ENCODE peak calls at places on chromosome 17, in eight cellular contexts. P is OCI-LY7; J is CD8-positive, alpha-beta memory T cell; Z is kidney; B is GM23338; L is CD4-positive, alpha-beta T cell; F is ascending aorta; O is cardiac muscle cell. Q is an unnamed sample.

GRCh38 chr17:41329279-41329925 is 13.9 kb upstream of the KRTAP17-1 start:
- DNase-seq in B (peak), J (no peak), L (no peak), P (peak), F (no peak), O (peak), Z (no peak), Q (no peak)

GRCh38 chr17:42010898-42011516 is 6.2 kb downstream of the DNAJC7 start:
- DNase-seq in L (no peak), J (no peak), B (peak), F (no peak), P (no peak), O (no peak), Z (no peak), Q (no peak)

GRCh38 chr17:67628580-67629013 is 89.1 kb upstream of the NOL11 start:
- DNase-seq in J (no peak), P (peak), F (no peak), Z (peak), O (no peak), L (no peak), B (peak), Q (no peak)

GRCh38 chr17:35734396-35734795 is 3.0 kb downstream of the RASL10B start:
- DNase-seq in J (no peak), L (no peak), F (peak), O (no peak), Z (no peak), B (no peak), P (no peak), Q (no peak)

GRCh38 chr17:64187093-64187895 is 57.4 kb upstream of the ERN1 start:
- DNase-seq in L (no peak), O (no peak), P (no peak), J (no peak), Z (no peak), B (no peak), F (no peak), Q (no peak)

GRCh38 chr17:45127583-45128300 is 4.6 kb downstream of the PLCD3 start:
- DNase-seq in F (peak), O (peak), L (no peak), Z (peak), B (no peak), P (no peak), J (no peak), Q (no peak)

GRCh38 chr17:6603746-6604325 is 36.7 kb downstream of the KIAA0753 start:
- DNase-seq in P (no peak), J (no peak), Z (no peak), O (no peak), L (no peak), F (no peak), B (no peak), Q (no peak)

GRCh38 chr17:81400154-81400938 is 5.1 kb downstream of the BAHCC1 start:
- DNase-seq in O (peak), P (no peak), J (no peak), F (no peak), L (no peak), B (peak), Z (no peak), Q (peak)

GRCh38 chr17:27244481-27245223 is 49.3 kb upstream of the WSB1 start:
- DNase-seq in B (peak), O (no peak), F (peak), P (no peak), Z (peak), J (no peak), L (no peak), Q (no peak)

GRCh38 chr17:79671387-79671752 is 59.4 kb upstream of the ENPP7 start:
- DNase-seq in O (no peak), L (no peak), F (no peak), J (no peak), Z (peak), P (no peak), B (no peak), Q (no peak)

GRCh38 chr17:72338847-72339790 is 218.3 kb downstream of the SOX9 start:
- DNase-seq in J (no peak), Z (peak), F (no peak), O (peak), B (no peak), L (no peak), P (no peak), Q (no peak)

GRCh38 chr17:38958326-38958725 is 8.9 kb downstream of the FBXO47 start:
- DNase-seq in B (no peak), P (no peak), F (no peak), O (no peak), Z (no peak), L (no peak), J (no peak), Q (no peak)

GRCh38 chr17:81976332-81977210 is 858 bp upstream of the ASPSCR1 start:
- DNase-seq in B (peak), F (no peak), Z (peak), J (no peak), O (no peak), L (peak), P (peak), Q (no peak)

GRCh38 chr17:37802061-37802460 is 57.2 kb upstream of the HNF1B start:
- DNase-seq in Z (no peak), P (no peak), B (no peak), J (no peak), L (no peak), F (no peak), O (no peak), Q (no peak)

GRCh38 chr17:64496348-64496785 is 487 bp downstream of the POLG2 start:
- DNase-seq in Z (no peak), J (no peak), P (peak), B (peak), L (no peak), F (no peak), O (peak), Q (no peak)

GRCh38 chr17:4785311-4786110 is 653 bp downstream of the VMO1 start:
- DNase-seq in Z (peak), P (no peak), L (no peak), J (no peak), B (no peak), O (no peak), F (no peak), Q (no peak)

GRCh38 chr17:1455291-1455747 is 713 bp downstream of the CRK start:
- DNase-seq in P (peak), O (peak), Z (peak), J (no peak), F (peak), B (peak), L (peak), Q (peak)

GRCh38 chr17:82051776-82052637 is at the start of the genes GPS1 and RFNG:
- DNase-seq in O (peak), L (peak), J (peak), P (peak), Z (peak), B (peak), F (peak), Q (peak)

GRCh38 chr17:5837055-5837491 is 233.1 kb upstream of the WSCD1 start:
- DNase-seq in P (no peak), B (no peak), J (no peak), O (no peak), Z (no peak), F (no peak), L (no peak), Q (no peak)

GRCh38 chr17:29567362-29568330 is 809 bp upstream of the ABHD15 start:
- DNase-seq in L (peak), O (peak), F (peak), B (peak), Z (peak), J (peak), P (peak), Q (no peak)

GRCh38 chr17:1709971-1710806 is at the start of gene TLCD2:
- DNase-seq in F (peak), O (peak), B (peak), P (no peak), Z (peak), L (no peak), J (no peak), Q (no peak)

GRCh38 chr17:63925615-63926014 is 6.5 kb downstream of the CD79B start:
- DNase-seq in L (no peak), O (no peak), J (no peak), B (no peak), P (peak), F (no peak), Z (peak), Q (no peak)

GRCh38 chr17:42928714-42929496 is 28.3 kb downstream of the G6PC1 start:
- DNase-seq in J (no peak), F (peak), Z (no peak), L (no peak), O (peak), B (peak), P (peak), Q (no peak)

GRCh38 chr17:67164298-67164697 is 80.7 kb downstream of the HELZ start:
- DNase-seq in F (no peak), J (no peak), O (no peak), Z (no peak), L (no peak), B (no peak), P (no peak), Q (no peak)

GRCh38 chr17:41965694-41966375 is 760 bp upstream of the CNP start:
- DNase-seq in Z (peak), B (peak), L (peak), O (peak), P (peak), F (peak), J (peak), Q (no peak)

GRCh38 chr17:62804822-62805221 is 3.3 kb downstream of the MARCHF10 start:
- DNase-seq in J (no peak), P (no peak), O (no peak), Z (no peak), F (no peak), L (no peak), B (no peak), Q (no peak)

GRCh38 chr17:44830359-44831269 is 527 bp upstream of the GJC1 start:
- DNase-seq in B (peak), L (no peak), P (peak), Z (peak), O (peak), J (peak), F (no peak), Q (peak)

GRCh38 chr17:52790359-52790955 is 631.9 kb upstream of the CA10 start:
- DNase-seq in J (no peak), L (no peak), B (no peak), F (no peak), O (peak), Z (no peak), P (no peak), Q (no peak)

GRCh38 chr17:21460358-21460757 is 84.2 kb downstream of the KCNJ12 start:
- DNase-seq in O (no peak), B (no peak), J (no peak), F (peak), Z (no peak), L (no peak), P (no peak), Q (no peak)

GRCh38 chr17:5526821-5527598 is 40.6 kb downstream of the MIS12 start:
- DNase-seq in L (no peak), J (no peak), P (no peak), Z (peak), B (no peak), F (peak), O (peak), Q (peak)

GRCh38 chr17:28384281-28385036 is 13.0 kb downstream of the SARM1 start:
- DNase-seq in O (peak), F (no peak), J (peak), B (peak), L (peak), Z (peak), P (no peak), Q (no peak)

GRCh38 chr17:80259642-80260535 is 763 bp upstream of the RNF213 start:
- DNase-seq in B (peak), F (peak), L (peak), Z (peak), P (peak), J (peak), O (peak), Q (peak)

GRCh38 chr17:32015245-32016013 is 8.2 kb downstream of the LRRC37B start:
- DNase-seq in J (no peak), P (no peak), L (no peak), B (no peak), F (no peak), Z (no peak), O (no peak), Q (no peak)

GRCh38 chr17:29619251-29619650 is 3.5 kb downstream of the CORO6 start:
- DNase-seq in P (peak), J (no peak), B (peak), L (no peak), Z (no peak), F (no peak), O (peak), Q (no peak)

GRCh38 chr17:67388986-67389385 is 11.9 kb downstream of the PITPNC1 start:
- DNase-seq in P (no peak), Z (no peak), L (no peak), F (no peak), J (no peak), B (no peak), O (no peak), Q (no peak)

GRCh38 chr17:76599699-76600460 is 14.2 kb upstream of the ST6GALNAC2 start:
- DNase-seq in L (no peak), J (no peak), B (no peak), F (no peak), Z (no peak), O (no peak), P (no peak), Q (no peak)

GRCh38 chr17:2396192-2396567 is 4.7 kb downstream of the MNT start:
- DNase-seq in B (no peak), Z (no peak), L (no peak), J (no peak), O (no peak), F (no peak), P (no peak), Q (no peak)

GRCh38 chr17:70610161-70610560 is 440.8 kb downstream of the KCNJ2 start:
- DNase-seq in J (no peak), F (no peak), P (no peak), L (no peak), O (no peak), Z (no peak), B (no peak), Q (no peak)

GRCh38 chr17:35630530-35631148 is 43.5 kb downstream of the AP2B1 start:
- DNase-seq in L (no peak), P (no peak), B (no peak), F (no peak), Z (no peak), J (no peak), O (no peak), Q (no peak)

GRCh38 chr17:75323043-75323591 is 33.9 kb upstream of the SLC25A19 start:
- DNase-seq in L (peak), J (peak), P (peak), Z (peak), F (peak), B (peak), O (peak), Q (no peak)

GRCh38 chr17:75325348-75325747 is 36.1 kb upstream of the SLC25A19 start:
- DNase-seq in B (no peak), L (no peak), Z (no peak), F (no peak), J (no peak), O (no peak), P (no peak), Q (no peak)

GRCh38 chr17:75327757-75328156 is 38.5 kb upstream of the SLC25A19 start:
- DNase-seq in P (no peak), F (no peak), Z (no peak), L (no peak), O (no peak), J (no peak), B (peak), Q (no peak)

GRCh38 chr17:75325827-75326586 is 36.8 kb upstream of the SLC25A19 start:
- DNase-seq in L (no peak), Z (no peak), O (no peak), B (no peak), J (no peak), F (no peak), P (no peak), Q (no peak)

GRCh38 chr17:75326587-75326955 is 37.3 kb upstream of the SLC25A19 start:
- DNase-seq in B (no peak), F (no peak), J (no peak), L (no peak), O (no peak), P (no peak), Z (no peak), Q (no peak)
- H3K27ac ChIP-seq in B (peak), F (no peak), J (peak), L (no peak), O (peak), P (peak), Z (no peak), Q (no peak)

GRCh38 chr17:47733414-47734288 is 615 bp downstream of the TBX21 start:
- DNase-seq in Z (no peak), L (peak), J (no peak), O (peak), P (no peak), F (no peak), B (peak), Q (no peak)

GRCh38 chr17:47736501-47737211 is 3.6 kb downstream of the TBX21 start:
- DNase-seq in F (peak), J (no peak), L (no peak), Z (no peak), P (no peak), O (no peak), B (no peak), Q (no peak)

GRCh38 chr17:47733047-47733413 is at the start of gene TBX21:
- DNase-seq in L (peak), Z (peak), F (peak), B (peak), J (peak), O (peak), P (peak), Q (no peak)

GRCh38 chr17:47735139-47735464 is 2.1 kb downstream of the TBX21 start:
- DNase-seq in Z (no peak), L (no peak), F (no peak), O (no peak), J (no peak), B (no peak), P (no peak), Q (no peak)

GRCh38 chr17:47735536-47736011 is 2.5 kb downstream of the TBX21 start:
- DNase-seq in J (no peak), O (no peak), F (peak), L (no peak), B (no peak), Z (no peak), P (no peak), Q (no peak)
- H3K27ac ChIP-seq in J (peak), O (no peak), F (no peak), L (no peak), B (no peak), Z (no peak), P (no peak), Q (no peak)

GRCh38 chr17:18917506-18918032 is 34.4 kb upstream of the SLC5A10 start:
- DNase-seq in P (no peak), L (no peak), O (no peak), B (no peak), J (no peak), F (no peak), Z (peak), Q (no peak)

GRCh38 chr17:18920911-18921441 is 31.0 kb upstream of the SLC5A10 start:
- DNase-seq in P (peak), L (no peak), F (no peak), O (peak), B (no peak), Z (peak), J (no peak), Q (no peak)

GRCh38 chr17:18921912-18922451 is 30.0 kb upstream of the SLC5A10 start:
- DNase-seq in Z (no peak), O (no peak), B (no peak), J (no peak), L (no peak), F (no peak), P (peak), Q (no peak)

GRCh38 chr17:18921485-18921884 is 30.5 kb upstream of the SLC5A10 start:
- DNase-seq in J (no peak), L (no peak), F (no peak), O (no peak), B (no peak), Z (no peak), P (no peak), Q (no peak)

DNA sequence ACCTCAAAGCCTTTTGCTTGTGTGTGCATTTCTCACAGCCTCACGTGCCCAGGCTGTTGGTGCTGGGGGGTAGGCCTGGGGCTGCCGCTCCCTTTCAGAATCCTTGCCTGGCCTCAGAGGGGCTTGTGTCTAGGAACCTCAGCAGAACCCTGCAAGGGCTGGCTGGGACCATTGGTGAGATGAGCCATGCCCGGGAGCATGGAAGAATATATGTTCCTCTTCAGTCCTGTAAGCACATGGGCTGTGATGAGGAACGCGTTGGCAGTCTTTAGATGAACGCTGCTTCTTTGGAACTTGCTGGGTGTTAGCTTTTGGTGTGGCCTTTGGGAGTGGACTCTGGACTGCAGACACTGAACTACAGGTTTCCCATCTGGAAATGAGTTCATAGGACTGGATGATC is 32.0 kb upstream of the SLC5A10 start:
- DNase-seq in Z (peak), P (no peak), O (no peak), F (no peak), L (no peak), B (no peak), J (no peak), Q (no peak)
- H3K27ac ChIP-seq in Z (no peak), P (peak), O (peak), F (no peak), L (no peak), B (no peak), J (no peak), Q (no peak)

GRCh38 chr17:65933290-65933689 is 258.6 kb downstream of the CEP112 start:
- DNase-seq in O (no peak), L (no peak), Z (no peak), F (no peak), P (no peak), J (no peak), B (no peak), Q (no peak)
- H3K27ac ChIP-seq in O (no peak), L (no peak), Z (no peak), F (no peak), P (no peak), J (no peak), B (no peak), Q (no peak)

GRCh38 chr17:13338421-13338820 is 263.3 kb downstream of the HS3ST3A1 start:
- DNase-seq in J (no peak), Z (no peak), F (no peak), L (no peak), B (no peak), P (no peak), O (no peak), Q (no peak)

GRCh38 chr17:13334374-13334773 is 267.4 kb downstream of the HS3ST3A1 start:
- DNase-seq in P (no peak), B (no peak), F (no peak), L (no peak), Z (no peak), O (no peak), J (no peak), Q (no peak)

GRCh38 chr17:13333661-13334060 is 268.1 kb downstream of the HS3ST3A1 start:
- DNase-seq in O (no peak), Z (no peak), L (no peak), P (no peak), F (no peak), J (no peak), B (no peak), Q (no peak)

GRCh38 chr17:13337171-13337570 is 264.6 kb downstream of the HS3ST3A1 start:
- DNase-seq in B (peak), L (no peak), F (no peak), J (no peak), Z (no peak), O (no peak), P (no peak), Q (no peak)

DNA sequence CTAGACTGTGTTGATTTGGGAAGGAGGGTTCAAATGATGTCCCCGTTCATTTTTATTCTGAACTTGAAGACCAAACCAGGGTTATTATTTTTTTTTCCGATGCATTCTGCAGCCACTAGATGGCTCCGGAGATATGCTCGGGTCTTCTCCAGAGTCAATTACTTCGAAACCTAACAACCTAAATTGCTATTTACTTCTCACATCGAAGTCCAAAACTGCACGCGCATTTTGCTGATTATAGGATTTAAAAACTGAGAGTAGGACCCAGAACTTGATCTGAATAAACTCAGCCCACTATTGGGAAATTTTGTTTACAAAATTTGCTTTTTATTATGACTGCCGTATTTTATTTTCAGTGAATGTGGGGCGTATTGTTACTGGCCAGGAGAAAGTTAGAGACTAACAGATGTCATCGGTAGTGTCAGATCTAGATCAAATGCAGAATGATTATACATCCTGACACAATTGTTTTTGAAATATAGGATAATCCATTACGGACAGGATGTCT is 263.8 kb downstream of the HS3ST3A1 start:
- DNase-seq in L (no peak), F (no peak), P (peak), J (no peak), Z (no peak), O (peak), B (peak), Q (no peak)
- H3K27ac ChIP-seq in L (no peak), F (no peak), P (no peak), J (no peak), Z (no peak), O (no peak), B (no peak), Q (no peak)

GRCh38 chr17:40033339-40033738 is 18.1 kb downstream of the CSF3 start:
- DNase-seq in B (no peak), F (no peak), J (no peak), P (no peak), O (no peak), L (no peak), Z (no peak), Q (no peak)
- H3K27ac ChIP-seq in B (no peak), F (no peak), J (no peak), P (no peak), O (no peak), L (no peak), Z (no peak), Q (no peak)

Q was measured in caudate nucleus.